ENCODE peak calls at places on chromosomes 6 and 20, in eight cellular contexts. Q is fibroblast of lung, O is right atrium auricular region, K is cardiac fibroblast, Z is osteoblast, I is mesothelial cell of epicardium, C is stomach, L is gastrocnemius medialis. P is an unnamed sample.

GRCh38 chr6:3316363-3316762 is 57.6 kb downstream of the PSMG4 start:
- DNase-seq in Q (no peak), O (no peak), K (no peak), Z (peak; percentile 48), I (no peak), C (peak; percentile 11), L (no peak), P (no peak)

GRCh38 chr6:149897015-149897697 is 757 bp downstream of the RAET1E start:
- DNase-seq in Q (peak; percentile 89), O (peak; percentile 89), K (peak; percentile 90), Z (peak; percentile 97), I (no peak), C (peak; percentile 78), L (peak; percentile 96), P (no peak)

GRCh38 chr6:26743941-26744699 is 84.6 kb upstream of the ZNF322 start:
- DNase-seq in Q (no peak), O (no peak), K (no peak), Z (peak; percentile 41), I (no peak), C (no peak), L (no peak), P (no peak)

GRCh38 chr6:158270389-158271127 is 41.7 kb upstream of the TULP4 start:
- DNase-seq in Q (no peak), O (no peak), K (no peak), Z (no peak), I (no peak), C (no peak), L (no peak), P (no peak)

GRCh38 chr6:158087519-158087867 is 80.6 kb downstream of the SERAC1 start:
- DNase-seq in Q (no peak), O (no peak), K (no peak), Z (peak; percentile 80), I (no peak), C (no peak), L (no peak), P (no peak)

GRCh38 chr6:9744119-9744518 is 670.8 kb downstream of the TFAP2A start:
- DNase-seq in Q (no peak), O (no peak), K (no peak), Z (no peak), I (no peak), C (no peak), L (no peak), P (no peak)

GRCh38 chr20:23080521-23080920 is 5.6 kb downstream of the CD93 start:
- DNase-seq in Q (no peak), O (no peak), K (no peak), Z (no peak), I (no peak), C (no peak), L (no peak), P (no peak)

GRCh38 chr20:50054626-50055511 is 58.1 kb downstream of the UBE2V1 start:
- DNase-seq in Q (peak; percentile 60), O (no peak), K (no peak), Z (peak; percentile 68), I (peak; percentile 55), C (peak; percentile 37), L (no peak), P (no peak)

GRCh38 chr20:10763117-10763516 is 89.3 kb upstream of the JAG1 start:
- DNase-seq in Q (peak; percentile 9), O (no peak), K (peak; percentile 37), Z (peak; percentile 23), I (no peak), C (no peak), L (no peak), P (no peak)

GRCh38 chr6:166743415-166743814 is 116.4 kb upstream of the RPS6KA2 start:
- DNase-seq in Q (no peak), O (no peak), K (no peak), Z (no peak), I (no peak), C (no peak), L (no peak), P (no peak)

GRCh38 chr6:169035381-169036280 is 218.0 kb downstream of the THBS2 start:
- DNase-seq in Q (peak; percentile 95), O (no peak), K (peak; percentile 86), Z (peak; percentile 84), I (no peak), C (no peak), L (no peak), P (no peak)

GRCh38 chr6:160837146-160837545 is 135.1 kb downstream of the PLG start:
- DNase-seq in Q (no peak), O (no peak), K (no peak), Z (no peak), I (no peak), C (no peak), L (no peak), P (no peak)

GRCh38 chr6:157173756-157174155 is 149.6 kb downstream of the TMEM242 start:
- DNase-seq in Q (no peak), O (no peak), K (no peak), Z (no peak), I (no peak), C (no peak), L (no peak), P (no peak)

GRCh38 chr20:34922654-34923381 is 32.8 kb downstream of the GSS start:
- DNase-seq in Q (peak; percentile 85), O (peak; percentile 63), K (peak; percentile 86), Z (no peak), I (no peak), C (peak; percentile 42), L (peak; percentile 76), P (no peak)

GRCh38 chr6:166253277-166254229 is 54.6 kb downstream of the PRR18 start:
- DNase-seq in Q (no peak), O (no peak), K (no peak), Z (no peak), I (no peak), C (no peak), L (no peak), P (peak; percentile 40)

GRCh38 chr20:53645582-53645897 is 51.9 kb upstream of the ZNF217 start:
- DNase-seq in Q (no peak), O (no peak), K (no peak), Z (no peak), I (no peak), C (no peak), L (no peak), P (no peak)

GRCh38 chr20:59363094-59363493 is 62.7 kb downstream of the EDN3 start:
- DNase-seq in Q (no peak), O (no peak), K (no peak), Z (no peak), I (no peak), C (no peak), L (no peak), P (no peak)

GRCh38 chr20:38806855-38807655 is 1.6 kb downstream of the PPP1R16B start:
- DNase-seq in Q (no peak), O (no peak), K (no peak), Z (peak; percentile 72), I (no peak), C (no peak), L (no peak), P (peak; percentile 34)

GRCh38 chr20:23937303-23938117 is 51.1 kb downstream of the GGTLC1 start:
- DNase-seq in Q (peak; percentile 7), O (no peak), K (peak; percentile 68), Z (peak; percentile 86), I (peak; percentile 83), C (peak; percentile 54), L (peak; percentile 20), P (no peak)

GRCh38 chr20:14555676-14556075 is 218.3 kb upstream of the FLRT3 start:
- DNase-seq in Q (no peak), O (no peak), K (no peak), Z (no peak), I (no peak), C (no peak), L (no peak), P (no peak)

GRCh38 chr20:46089338-46090094 is at the start of gene NCOA5:
- DNase-seq in Q (peak; percentile 99), O (peak; percentile 92), K (peak; percentile 96), Z (peak; percentile 100), I (peak; percentile 92), C (peak; percentile 95), L (peak; percentile 95), P (peak; percentile 93)
- TF ChIP-seq CTCF in Q (peak; percentile 30), O (no peak), K (no peak), Z (no peak), I (no peak), C (no peak), L (no peak), P (no peak)

DNA sequence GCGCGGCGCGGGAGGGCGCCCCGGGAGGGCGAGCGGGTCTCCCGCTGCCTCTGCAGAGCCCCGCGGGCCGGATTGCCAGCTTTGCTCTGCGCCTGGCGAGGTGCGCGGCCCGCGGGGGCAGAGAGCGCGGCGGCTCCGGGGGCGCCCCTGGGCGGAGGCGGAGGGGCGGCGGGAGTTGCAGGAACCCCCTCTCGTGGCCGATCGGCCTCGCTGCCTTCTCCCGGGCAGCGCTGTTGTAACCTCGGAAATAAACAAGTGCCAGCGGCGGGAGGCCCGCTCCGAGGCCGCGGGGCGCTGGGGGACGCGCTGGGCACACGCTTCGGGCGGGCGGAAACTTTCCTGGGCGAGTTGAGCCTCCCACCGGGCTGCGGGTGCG is 1.2 kb downstream of the CDH4 start:
- DNase-seq in Q (peak; percentile 51), O (no peak), K (peak; percentile 38), Z (peak; percentile 96), I (peak; percentile 53), C (no peak), L (no peak), P (no peak)
- TF ChIP-seq CTCF in Q (peak; percentile 34), O (no peak), K (no peak), Z (no peak), I (peak; percentile 26), C (no peak), L (no peak), P (no peak)

DNA sequence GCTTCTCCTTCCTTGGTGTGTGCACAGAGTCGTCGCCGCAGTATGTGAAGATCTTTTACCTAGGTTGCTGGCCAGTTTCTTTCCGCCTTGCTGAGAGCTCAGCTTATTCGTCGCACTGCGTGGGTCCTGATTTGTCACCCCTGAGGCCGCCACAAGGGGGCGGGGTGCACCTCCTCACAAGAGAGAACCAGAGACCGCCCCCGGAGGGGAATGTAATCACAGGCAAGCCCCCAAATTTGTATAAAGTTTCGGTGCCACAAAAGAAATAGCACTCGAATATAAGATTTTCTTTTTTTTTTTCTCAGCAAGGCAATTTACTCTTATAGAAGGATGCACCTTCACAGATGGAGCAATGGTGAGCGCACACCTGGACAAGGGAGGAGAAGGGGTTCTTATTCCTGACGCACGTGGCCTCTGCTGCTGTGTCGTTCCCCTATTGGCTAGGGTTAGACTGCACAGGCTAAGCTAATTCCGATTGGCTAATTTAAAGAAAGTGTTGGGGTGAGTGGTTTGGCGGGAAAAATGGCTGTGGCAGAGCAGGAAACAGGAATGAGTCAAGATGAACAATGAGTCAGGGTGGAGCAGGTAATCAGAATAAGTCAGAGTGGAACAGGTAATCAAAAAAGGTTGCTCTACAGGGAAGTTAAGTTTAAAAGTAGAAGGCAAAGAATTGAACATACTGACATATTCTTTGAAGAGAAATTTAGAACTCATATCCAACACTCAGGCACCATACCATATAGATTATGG is 19.5 kb downstream of the NCOA3 start:
- DNase-seq in Q (no peak), O (no peak), K (no peak), Z (no peak), I (no peak), C (no peak), L (no peak), P (no peak)
- TF ChIP-seq CTCF in Q (no peak), O (peak; percentile 23), K (peak; percentile 20), Z (no peak), I (peak; percentile 14), C (no peak), L (no peak), P (no peak)

GRCh38 chr6:55941713-55942112 is 66.3 kb upstream of the BMP5 start:
- DNase-seq in Q (no peak), O (no peak), K (peak; percentile 61), Z (no peak), I (no peak), C (no peak), L (no peak), P (no peak)
- TF ChIP-seq CTCF in Q (no peak), O (no peak), K (no peak), Z (peak; percentile 42), I (no peak), C (no peak), L (no peak), P (no peak)

GRCh38 chr6:18528084-18528743 is 141.1 kb downstream of the RNF144B start:
- DNase-seq in Q (peak; percentile 10), O (no peak), K (peak; percentile 35), Z (no peak), I (no peak), C (no peak), L (no peak), P (no peak)
- TF ChIP-seq CTCF in Q (no peak), O (no peak), K (no peak), Z (peak; percentile 45), I (peak; percentile 53), C (no peak), L (no peak), P (no peak)

P was measured in activated B cell treated with CpG ODN at 0.5 μM for 24 hours.